ENCODE peak calls at places on chromosome 7, in four cellular contexts. Q is gastrocnemius medialis, L is H9, H is GM23248. F is an unnamed sample. For H3K27me3 and H3K4me1, the result is how much of the 10 kb centered on the place peaks cover.

GRCh38 chr7:69967699-69968450 is 369.6 kb downstream of the AUTS2 start:
- DNase-seq in L (peak), H (no peak), Q (no peak), F (no peak)

GRCh38 chr7:122305475-122306319 is 1.1 kb upstream of the FEZF1 start:
- DNase-seq in L (peak), Q (no peak), H (no peak), F (no peak)

GRCh38 chr7:18831943-18832342 is 285.5 kb downstream of the TWIST1 start:
- DNase-seq in H (no peak), L (no peak), Q (no peak), F (no peak)

GRCh38 chr7:106178593-106179134 is 66.6 kb upstream of the SYPL1 start:
- DNase-seq in Q (no peak), H (peak), L (no peak), F (no peak)

GRCh38 chr7:68613405-68613804 is 984.9 kb upstream of the AUTS2 start:
- DNase-seq in H (no peak), Q (no peak), L (no peak), F (no peak)

GRCh38 chr7:29547465-29547864 is 16.2 kb upstream of the PRR15 start:
- DNase-seq in H (no peak), Q (no peak), L (no peak), F (no peak)

GRCh38 chr7:150631084-150631824 is 931 bp downstream of the GIMAP6 start:
- DNase-seq in H (no peak), Q (no peak), L (no peak), F (no peak)

GRCh38 chr7:76047305-76047810 is 442 bp downstream of the STYXL1 start:
- DNase-seq in L (no peak), H (peak), Q (no peak), F (no peak)

GRCh38 chr7:130500910-130501309 is 9.0 kb downstream of the MEST start:
- DNase-seq in Q (no peak), L (no peak), H (no peak), F (no peak)

GRCh38 chr7:31129067-31129466 is 77.0 kb downstream of the ADCYAP1R1 start:
- DNase-seq in L (no peak), Q (no peak), H (peak), F (no peak)

GRCh38 chr7:99195867-99196266 is 12.0 kb downstream of the KPNA7 start:
- DNase-seq in Q (no peak), L (no peak), H (no peak), F (no peak)

GRCh38 chr7:151882734-151883133 is 5.8 kb upstream of the PRKAG2 start:
- DNase-seq in L (no peak), Q (no peak), H (no peak), F (no peak)

GRCh38 chr7:128841961-128842673 is 11.9 kb downstream of the FLNC start:
- DNase-seq in Q (peak), L (peak), H (peak), F (peak)

GRCh38 chr7:98079891-98080653 is 26.6 kb upstream of the LMTK2 start:
- DNase-seq in H (no peak), L (no peak), Q (no peak), F (no peak)

GRCh38 chr7:45131891-45132290 is 20.4 kb upstream of the TBRG4 start:
- DNase-seq in H (no peak), L (no peak), Q (no peak), F (no peak)

GRCh38 chr7:34417781-34418180 is 240.2 kb upstream of the NPSR1 start:
- DNase-seq in L (no peak), H (no peak), Q (no peak), F (no peak)

GRCh38 chr7:123929620-123930019 is 4.6 kb downstream of the SPAM1 start:
- DNase-seq in L (no peak), Q (no peak), H (no peak), F (no peak)

GRCh38 chr7:128773604-128774003 is 2.0 kb downstream of the OPN1SW start:
- DNase-seq in H (no peak), L (no peak), Q (no peak), F (no peak)

GRCh38 chr7:106548491-106548890 is 112.5 kb downstream of the CCDC71L start:
- DNase-seq in L (no peak), Q (no peak), H (no peak), F (no peak)

GRCh38 chr7:32602470-32602869 is 107.2 kb downstream of the AVL9 start:
- DNase-seq in H (no peak), L (no peak), Q (no peak), F (no peak)

GRCh38 chr7:151082151-151083070 is 882 bp downstream of the TMUB1 start:
- DNase-seq in L (no peak), H (no peak), Q (no peak), F (no peak)

GRCh38 chr7:74275401-74275881 is 13.8 kb upstream of the CLIP2 start:
- DNase-seq in H (no peak), Q (no peak), L (peak), F (no peak)

GRCh38 chr7:90180011-90180585 is 25.8 kb downstream of the STEAP1 start:
- DNase-seq in L (no peak), H (peak), Q (no peak), F (no peak)

GRCh38 chr7:43520201-43520600 is 62.7 kb upstream of the STK17A start:
- DNase-seq in H (no peak), L (no peak), Q (no peak), F (no peak)

GRCh38 chr7:97337849-97338248 is 220.4 kb downstream of the SDHAF3 start:
- DNase-seq in H (no peak), L (no peak), Q (no peak), F (no peak)

GRCh38 chr7:98165827-98166667 is 45.2 kb upstream of the BHLHA15 start:
- DNase-seq in H (peak), L (peak), Q (no peak), F (peak)

GRCh38 chr7:50827281-50827680 is 44.6 kb upstream of the GRB10 start:
- DNase-seq in L (no peak), Q (no peak), H (no peak), F (no peak)

GRCh38 chr7:132800522-132800921 is 224.3 kb upstream of the PLXNA4 start:
- DNase-seq in L (no peak), H (no peak), Q (no peak), F (no peak)

GRCh38 chr7:132882714-132883428 is 199.0 kb downstream of the CHCHD3 start:
- DNase-seq in Q (no peak), H (no peak), L (no peak), F (no peak)

GRCh38 chr7:29007127-29007526 is 49.0 kb upstream of the TRIL start:
- DNase-seq in Q (no peak), H (no peak), L (no peak), F (no peak)

GRCh38 chr7:95608344-95609173 is 12.2 kb upstream of the PDK4 start:
- DNase-seq in L (peak), Q (peak), H (peak), F (peak)

GRCh38 chr7:75650671-75651070 is 88.1 kb downstream of the HIP1 start:
- DNase-seq in H (no peak), L (no peak), Q (no peak), F (peak)

GRCh38 chr7:117019786-117020604 is 66.7 kb downstream of the ST7 start:
- DNase-seq in L (peak), Q (peak), H (peak), F (peak)

GRCh38 chr7:69787736-69788431 is 189.6 kb downstream of the AUTS2 start:
- DNase-seq in L (no peak), Q (no peak), H (no peak), F (no peak)

GRCh38 chr7:77353407-77353721 is 62.8 kb downstream of the GSAP start:
- DNase-seq in L (no peak), H (no peak), Q (no peak), F (no peak)

DNA sequence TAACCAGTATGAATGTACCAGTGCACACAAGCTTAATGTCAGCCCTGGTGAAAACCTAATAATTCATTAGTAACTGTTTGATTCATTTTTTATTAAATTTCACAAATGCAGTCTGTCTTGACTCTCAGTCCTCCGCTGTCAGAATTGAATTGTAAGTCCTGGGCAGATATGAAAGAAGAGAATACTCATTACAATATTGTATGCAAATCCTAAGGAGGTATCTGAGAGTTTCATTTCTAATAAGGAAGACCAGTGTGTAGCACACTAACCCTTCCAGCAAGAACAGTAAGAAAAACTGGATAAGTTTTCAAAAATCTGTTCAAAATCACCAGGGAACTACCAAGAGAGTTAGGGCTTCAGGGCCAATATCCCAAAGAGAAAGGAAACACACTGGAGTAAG is 652.1 kb downstream of the SUGCT start:
- DNase-seq in H (no peak), Q (no peak), L (no peak), F (no peak)
- H3K27me3 ChIP-seq in H (under half), Q (under half), L (under half), F (under half)

GRCh38 chr7:7971308-7972040 is 2.9 kb downstream of the GLCCI1 start:
- DNase-seq in H (no peak), Q (no peak), L (no peak), F (no peak)
- H3K4me1 ChIP-seq in H (under half), Q (under half), L (under half), F (under half)

GRCh38 chr7:156167987-156168386 is 355.7 kb upstream of the SHH start:
- DNase-seq in L (no peak), H (no peak), Q (no peak), F (no peak)
- H3K27me3 ChIP-seq in L (under half), H (under half), Q (under half), F (under half)

DNA sequence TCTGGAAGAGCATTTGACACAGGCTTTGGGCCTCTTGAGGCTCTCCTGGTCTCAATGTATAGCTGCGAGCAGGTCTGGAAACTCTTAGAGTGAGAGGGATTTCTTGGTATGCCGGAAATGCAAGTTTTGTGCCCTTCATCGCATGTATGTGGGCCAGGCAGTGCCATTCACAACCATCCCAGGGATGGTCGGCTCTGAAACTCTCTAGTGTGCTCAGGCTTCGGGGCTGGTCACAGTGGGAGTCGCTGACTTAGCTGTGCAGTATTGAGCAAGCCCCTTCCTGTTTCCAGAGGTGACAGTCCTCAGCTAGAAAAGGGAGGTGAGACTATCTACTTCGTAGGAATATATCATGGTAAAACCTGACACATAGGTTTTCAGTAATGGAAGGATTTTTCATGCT is 2.0 kb upstream of the AOAH start:
- DNase-seq in L (no peak), Q (no peak), H (no peak), F (no peak)
- H3K4me1 ChIP-seq in L (under half), Q (under half), H (under half), F (under half)